ENCODE peak calls at places on chromosomes 7 and 10, in ten cellular contexts. N, E, A, K, T, U, H, Q, S and R are unnamed samples.

GRCh38 chr10:36504752-36505151 is 620.6 kb upstream of the ANKRD30A start:
- DNase-seq in N (no peak), E (no peak), A (no peak), K (no peak), T (no peak), U (no peak), H (no peak), Q (no peak), S (no peak), R (no peak)

GRCh38 chr7:107920048-107920772 is 29.2 kb downstream of the DLD start:
- DNase-seq in N (no peak), E (no peak), A (no peak), K (no peak), T (peak; percentile 30), U (no peak), H (peak; percentile 5), Q (no peak), S (no peak), R (no peak)

GRCh38 chr10:646118-646524 is 43.3 kb downstream of the DIP2C start:
- DNase-seq in N (no peak), E (no peak), A (no peak), K (no peak), T (no peak), U (no peak), H (no peak), Q (no peak), S (no peak), R (no peak)

GRCh38 chr7:137760111-137760510 is 86.7 kb downstream of the DGKI start:
- DNase-seq in N (no peak), E (no peak), A (no peak), K (no peak), T (no peak), U (no peak), H (no peak), Q (no peak), S (no peak), R (no peak)

GRCh38 chr7:39608278-39608677 is 15.1 kb upstream of the RALA start:
- DNase-seq in N (no peak), E (no peak), A (no peak), K (no peak), T (no peak), U (no peak), H (no peak), Q (no peak), S (no peak), R (no peak)

GRCh38 chr7:4825081-4825480 is 36.7 kb downstream of the PAPOLB start:
- DNase-seq in N (no peak), E (no peak), A (no peak), K (no peak), T (no peak), U (no peak), H (no peak), Q (no peak), S (peak; percentile 31), R (no peak)

GRCh38 chr10:93746844-93747284 is 10.9 kb upstream of the LGI1 start:
- DNase-seq in N (no peak), E (peak; percentile 92), A (no peak), K (no peak), T (peak; percentile 98), U (peak; percentile 42), H (peak; percentile 10), Q (peak; percentile 20), S (no peak), R (no peak)

GRCh38 chr10:76302936-76303656 is 871.7 kb downstream of the LRMDA start:
- DNase-seq in N (no peak), E (no peak), A (no peak), K (no peak), T (no peak), U (no peak), H (no peak), Q (no peak), S (no peak), R (no peak)

GRCh38 chr7:78437118-78437517 is 638.5 kb downstream of the PHTF2 start:
- DNase-seq in N (no peak), E (no peak), A (no peak), K (no peak), T (peak; percentile 79), U (no peak), H (no peak), Q (no peak), S (no peak), R (no peak)

GRCh38 chr7:135493362-135493761 is 16.5 kb downstream of the CNOT4 start:
- DNase-seq in N (no peak), E (no peak), A (no peak), K (no peak), T (no peak), U (no peak), H (no peak), Q (no peak), S (no peak), R (no peak)

GRCh38 chr10:31554556-31554955 is 235.5 kb downstream of the ZEB1 start:
- DNase-seq in N (no peak), E (peak; percentile 7), A (no peak), K (no peak), T (peak; percentile 13), U (no peak), H (no peak), Q (no peak), S (no peak), R (no peak)

GRCh38 chr7:114567416-114567815 is 152.8 kb downstream of the FOXP2 start:
- DNase-seq in N (no peak), E (no peak), A (no peak), K (no peak), T (peak; percentile 70), U (no peak), H (no peak), Q (no peak), S (no peak), R (no peak)

GRCh38 chr7:781936-782529 is 50.2 kb upstream of the SUN1 start:
- DNase-seq in N (no peak), E (no peak), A (peak; percentile 41), K (no peak), T (no peak), U (no peak), H (no peak), Q (no peak), S (peak; percentile 30), R (no peak)